ENCODE peak calls at places on chromosomes 2 and 18, in four cellular contexts. W is ovary, S is neural progenitor cell, X is psoas muscle. H is an unnamed sample.

GRCh38 chr2:19360881-19361321 is 2.5 kb upstream of the OSR1 start:
- DNase-seq in W (no peak), X (peak), S (peak), H (no peak)

GRCh38 chr2:217964658-217965161 is 38.1 kb downstream of the TNS1 start:
- DNase-seq in S (peak), W (peak), X (no peak), H (peak)

GRCh38 chr18:73944715-73945114 is 202.9 kb downstream of the FBXO15 start:
- DNase-seq in X (no peak), S (no peak), W (no peak), H (no peak)

GRCh38 chr2:190277234-190278112 is 42.2 kb downstream of the HIBCH start:
- DNase-seq in X (no peak), S (peak), W (no peak), H (no peak)

GRCh38 chr2:44155577-44156446 is 12.9 kb upstream of the PPM1B start:
- DNase-seq in X (no peak), W (no peak), S (no peak), H (no peak)

GRCh38 chr2:5007596-5007995 is 684.6 kb upstream of the SOX11 start:
- DNase-seq in X (no peak), W (no peak), S (no peak), H (no peak)

GRCh38 chr2:166632616-166633015 is 138.6 kb upstream of the SCN7A start:
- DNase-seq in S (no peak), W (no peak), X (no peak), H (no peak)

GRCh38 chr18:37270046-37270665 is 295.4 kb downstream of the CELF4 start:
- DNase-seq in X (no peak), W (peak), S (peak), H (peak)

GRCh38 chr2:151638188-151638933 is 95.9 kb downstream of the NEB start:
- DNase-seq in S (no peak), X (no peak), W (no peak), H (no peak)

GRCh38 chr2:48589170-48589767 is 28.4 kb upstream of the GTF2A1L start:
- DNase-seq in X (no peak), W (peak), S (peak), H (peak)

GRCh38 chr2:20106746-20107145 is 55.3 kb upstream of the LAPTM4A start:
- DNase-seq in S (peak), X (no peak), W (no peak), H (peak)

GRCh38 chr2:54773838-54774237 is 50.4 kb downstream of the EML6 start:
- DNase-seq in W (no peak), X (no peak), S (peak), H (no peak)

GRCh38 chr18:62109676-62110075 is 77.2 kb downstream of the PIGN start:
- DNase-seq in X (no peak), S (no peak), W (no peak), H (no peak)

GRCh38 chr2:144409241-144409640 is 110.7 kb downstream of the ZEB2 start:
- DNase-seq in S (no peak), X (no peak), W (no peak), H (no peak)

GRCh38 chr2:148578493-148578884 is 66.1 kb upstream of the EPC2 start:
- DNase-seq in S (no peak), X (no peak), W (no peak), H (no peak)

GRCh38 chr2:164069542-164069941 is 333.7 kb upstream of the FIGN start:
- DNase-seq in X (no peak), W (no peak), S (no peak), H (no peak)

GRCh38 chr2:160534249-160534648 is 40.6 kb upstream of the RBMS1 start:
- DNase-seq in S (no peak), W (no peak), X (no peak), H (no peak)

GRCh38 chr2:72917875-72918660 is 749 bp downstream of the EMX1 start:
- DNase-seq in W (no peak), X (no peak), S (peak), H (peak)

GRCh38 chr2:9614562-9614961 is 16.2 kb downstream of the YWHAQ start:
- DNase-seq in W (no peak), X (no peak), S (no peak), H (no peak)
- TF ChIP-seq CTCF in W (no peak), X (no peak), S (no peak), H (no peak)

GRCh38 chr2:199410130-199410529 is 47.6 kb downstream of the SATB2 start:
- DNase-seq in S (no peak), W (no peak), X (no peak), H (no peak)

GRCh38 chr2:199409705-199410104 is 48.0 kb downstream of the SATB2 start:
- DNase-seq in S (no peak), W (no peak), X (no peak), H (no peak)

GRCh38 chr2:199404841-199405240 is 52.9 kb downstream of the SATB2 start:
- DNase-seq in S (no peak), W (no peak), X (no peak), H (no peak)

GRCh38 chr2:199407421-199407820 is 50.3 kb downstream of the SATB2 start:
- DNase-seq in S (no peak), X (no peak), W (no peak), H (no peak)

DNA sequence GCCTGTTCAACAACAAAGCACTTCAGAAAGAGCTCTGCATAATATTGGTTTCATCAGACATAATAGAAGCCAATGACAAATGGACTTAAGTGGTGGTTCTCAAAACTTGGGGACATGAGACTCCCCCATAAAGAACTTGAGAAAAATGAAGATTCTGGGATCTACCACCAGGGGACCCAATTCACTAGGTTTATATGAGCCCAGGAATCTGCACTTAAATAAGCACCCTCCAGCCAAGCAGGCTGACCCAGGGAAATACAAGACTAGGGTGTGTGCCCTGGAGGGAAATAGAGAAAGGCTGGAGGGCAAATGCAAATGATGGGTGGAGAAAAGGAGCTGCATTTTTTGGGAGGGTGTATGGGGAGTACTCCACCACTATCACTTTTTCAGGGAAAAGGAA is 52.5 kb downstream of the SATB2 start:
- DNase-seq in S (peak), X (no peak), W (no peak), H (no peak)
- TF ChIP-seq CTCF in S (peak), X (peak), W (no peak), H (peak)

GRCh38 chr2:140891614-140892212 is 1239.1 kb downstream of the LRP1B start:
- DNase-seq in X (no peak), W (no peak), S (no peak), H (no peak)
- TF ChIP-seq CTCF in X (no peak), W (no peak), S (peak), H (peak)

DNA sequence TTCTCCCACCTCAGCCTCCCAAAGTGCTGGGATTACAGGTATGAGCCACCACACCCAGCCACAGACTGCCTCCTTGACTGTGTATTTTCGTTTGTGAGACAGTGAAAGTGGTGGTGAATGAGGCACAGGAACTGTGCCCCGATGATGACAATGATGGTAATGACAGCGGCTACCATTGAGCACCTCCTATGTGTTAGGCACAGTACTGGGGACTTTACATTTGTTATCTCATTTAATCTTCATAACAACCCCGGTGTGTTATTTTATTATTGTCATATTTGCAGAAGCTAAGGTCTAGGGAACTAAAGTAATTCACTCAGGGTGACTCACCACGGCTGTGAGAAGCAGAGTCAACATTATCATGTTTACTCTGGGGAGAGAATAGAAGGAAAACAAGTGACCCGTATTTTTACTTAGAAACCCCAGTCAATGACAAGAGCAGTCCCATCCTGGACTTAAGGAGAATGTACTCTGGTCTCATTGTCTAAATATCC is 77.6 kb upstream of the ALPP start:
- DNase-seq in X (no peak), W (no peak), S (no peak), H (no peak)
- TF ChIP-seq CTCF in X (no peak), W (no peak), S (no peak), H (no peak)

DNA sequence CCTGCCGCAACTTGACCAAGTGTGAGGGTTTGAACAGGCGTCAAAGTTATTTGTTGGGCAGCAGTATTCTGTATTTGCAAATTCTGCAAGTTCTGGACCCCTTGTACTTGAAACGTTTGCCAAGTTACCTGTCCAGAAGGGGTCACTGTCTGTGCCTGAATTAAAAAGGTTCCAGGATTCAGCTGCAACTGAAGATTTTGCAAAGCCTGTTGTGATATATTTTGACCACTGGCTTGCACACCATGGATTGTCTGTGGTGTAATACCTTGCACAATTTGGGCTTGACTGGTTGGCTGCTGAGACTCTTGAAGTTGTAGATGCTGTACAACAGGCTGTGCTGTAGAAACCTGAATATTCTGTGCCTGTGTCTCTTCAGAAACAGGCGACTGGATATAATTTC is 10.2 kb downstream of the SP3 start:
- DNase-seq in W (no peak), S (no peak), X (no peak), H (no peak)
- TF ChIP-seq CTCF in W (no peak), S (no peak), X (no peak), H (no peak)

DNA sequence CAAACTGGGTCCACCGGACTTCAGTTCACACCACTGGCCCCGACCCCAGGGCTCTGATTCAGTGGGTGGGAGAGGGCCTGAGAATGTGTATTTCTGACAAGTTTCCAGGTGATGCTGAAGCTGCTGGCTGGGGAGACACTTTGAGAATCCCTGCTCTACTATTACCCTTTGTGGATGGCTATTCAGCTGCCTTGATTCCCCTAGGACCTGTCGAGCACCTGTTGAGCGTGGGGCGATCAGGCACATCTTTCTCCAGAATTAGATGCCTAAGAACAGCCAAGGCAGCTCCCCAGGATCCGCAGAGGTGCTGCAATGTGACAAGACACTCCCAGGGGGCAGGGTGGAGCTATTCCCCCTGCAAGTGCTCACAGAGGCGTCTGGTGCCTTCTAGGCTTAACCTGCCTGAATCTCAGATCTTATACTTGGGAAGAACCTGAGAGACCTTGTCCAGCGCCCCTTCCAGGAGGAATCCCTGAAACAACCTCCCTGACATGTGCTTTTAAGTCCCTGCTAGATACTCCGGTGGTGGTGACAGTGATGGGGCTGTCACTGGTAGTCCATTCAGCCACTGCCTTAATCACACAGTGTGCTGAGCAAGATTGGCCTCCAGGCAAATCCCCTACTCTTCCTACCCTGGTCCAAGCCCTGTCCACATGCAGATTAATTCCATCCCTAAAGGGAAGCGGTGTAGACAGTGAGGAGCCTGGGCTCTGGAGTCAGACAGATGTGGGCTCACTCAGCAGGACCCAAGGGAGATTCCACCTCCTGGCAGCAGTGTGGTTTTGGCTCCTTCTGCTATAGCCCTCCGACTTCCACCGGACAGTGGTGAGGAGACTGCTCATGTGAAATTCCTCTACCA is 43.4 kb upstream of the OTOF start:
- DNase-seq in X (no peak), W (no peak), S (peak), H (peak)
- TF ChIP-seq CTCF in X (no peak), W (no peak), S (peak), H (peak)

GRCh38 chr2:103183061-103183460 is 421.2 kb downstream of the TMEM182 start:
- DNase-seq in X (no peak), W (no peak), S (no peak), H (no peak)
- TF ChIP-seq CTCF in X (no peak), W (no peak), S (no peak), H (peak)